ENCODE peak calls at places on chromosomes 13 and 19, in ten cellular contexts. G is heart left ventricle, Z is mucosa of descending colon, P is dorsolateral prefrontal cortex, U is thoracic aorta, K is retinal pigment epithelial cell, H is psoas muscle, R is astrocyte, M is SK-N-SH, S is BJ. A is an unnamed sample.

GRCh38 chr19:45424191-45425058 is 708 bp upstream of the ERCC1 start:
- DNase-seq in G (peak), Z (peak), P (no peak), U (peak), K (no peak), H (peak), R (peak), M (peak), S (peak), A (peak)

GRCh38 chr19:18014197-18014596 is 6.2 kb downstream of the ARRDC2 start:
- DNase-seq in G (no peak), Z (no peak), P (no peak), U (no peak), K (no peak), H (no peak), R (no peak), M (no peak), S (no peak), A (no peak)

GRCh38 chr13:71218960-71219359 is 648.0 kb downstream of the DACH1 start:
- DNase-seq in G (no peak), Z (no peak), P (no peak), U (no peak), K (no peak), H (no peak), R (no peak), M (peak), S (no peak), A (no peak)

GRCh38 chr13:86882107-86882506 is 789.1 kb upstream of the SLITRK5 start:
- DNase-seq in G (no peak), Z (no peak), P (no peak), U (no peak), K (no peak), H (no peak), R (no peak), M (no peak), S (no peak), A (no peak)

GRCh38 chr19:6678690-6679109 is 8.7 kb upstream of the TNFSF14 start:
- DNase-seq in G (no peak), Z (no peak), P (no peak), U (no peak), K (no peak), H (no peak), R (peak), M (no peak), S (no peak), A (no peak)

GRCh38 chr19:16327131-16327450 is 2.5 kb downstream of the KLF2 start:
- DNase-seq in G (no peak), Z (no peak), P (no peak), U (no peak), K (no peak), H (no peak), R (no peak), M (no peak), S (no peak), A (no peak)

GRCh38 chr19:7386769-7387168 is 38.0 kb downstream of the ARHGEF18 start:
- DNase-seq in G (no peak), Z (no peak), P (no peak), U (no peak), K (no peak), H (no peak), R (no peak), M (no peak), S (no peak), A (no peak)

GRCh38 chr19:14085309-14085995 is at the start of gene C19orf67:
- DNase-seq in G (no peak), Z (no peak), P (no peak), U (no peak), K (no peak), H (no peak), R (no peak), M (no peak), S (no peak), A (no peak)

GRCh38 chr13:35716186-35716585 is 239.7 kb upstream of the MAB21L1 start:
- DNase-seq in G (no peak), Z (no peak), P (no peak), U (no peak), K (no peak), H (no peak), R (peak), M (no peak), S (no peak), A (no peak)

GRCh38 chr19:4018775-4019504 is 11.4 kb downstream of the PIAS4 start:
- DNase-seq in G (no peak), Z (no peak), P (no peak), U (no peak), K (no peak), H (no peak), R (no peak), M (no peak), S (no peak), A (no peak)

GRCh38 chr19:57389730-57390598 is at the start of gene ZNF548:
- DNase-seq in G (peak), Z (peak), P (peak), U (peak), K (peak), H (peak), R (peak), M (peak), S (peak), A (peak)
- TF ChIP-seq CTCF in G (peak), Z (no peak), P (peak), U (peak), K (peak), H (peak), R (peak), M (peak), S (peak), A (peak)

DNA sequence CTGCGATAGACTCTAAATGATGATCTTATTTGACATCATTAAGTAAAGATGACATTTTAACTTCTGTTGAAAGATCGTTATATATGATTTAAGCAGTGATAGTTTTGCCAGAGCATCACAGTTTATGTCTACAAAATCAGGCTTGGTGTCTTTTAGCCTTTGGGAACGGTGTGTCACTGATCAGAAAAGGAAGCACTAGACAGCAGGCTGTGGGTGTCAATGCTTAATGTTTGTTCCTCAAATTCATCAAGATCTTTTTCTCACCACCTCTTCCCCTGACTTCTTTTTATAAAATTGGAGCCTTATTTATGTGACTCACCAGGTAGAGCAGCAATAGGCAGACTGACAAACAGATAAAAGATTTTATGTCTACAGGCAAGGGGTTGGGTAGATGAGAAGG is 1558.5 kb downstream of the EFNB2 start:
- DNase-seq in G (no peak), Z (no peak), P (no peak), U (no peak), K (no peak), H (no peak), R (no peak), M (no peak), S (no peak), A (no peak)
- H3K4me3 ChIP-seq in G (no peak), Z (no peak), P (no peak), U (no peak), K (no peak), H (no peak), R (no peak), M (no peak), S (no peak), A (no peak)

GRCh38 chr19:8986296-8986695 is 23.9 kb downstream of the MUC16 start:
- DNase-seq in G (no peak), Z (no peak), P (no peak), U (no peak), K (no peak), H (no peak), R (no peak), M (no peak), S (no peak), A (no peak)

GRCh38 chr19:8988204-8988603 is 22.0 kb downstream of the MUC16 start:
- DNase-seq in G (no peak), Z (no peak), P (no peak), U (no peak), K (no peak), H (no peak), R (no peak), M (no peak), S (no peak), A (no peak)
- TF ChIP-seq CTCF in G (no peak), Z (no peak), P (no peak), U (no peak), K (no peak), H (no peak), R (no peak), M (peak), S (no peak), A (no peak)

GRCh38 chr19:39499082-39499642 is 415 bp downstream of the DLL3 start:
- DNase-seq in G (no peak), Z (no peak), P (no peak), U (no peak), K (no peak), H (no peak), R (no peak), M (peak), S (no peak), A (no peak)
- H3K4me3 ChIP-seq in G (no peak), Z (no peak), P (peak), U (no peak), K (no peak), H (peak), R (no peak), M (no peak), S (no peak), A (no peak)

GRCh38 chr19:19033426-19034203 is at the start of the genes ARMC6 and SUGP2:
- DNase-seq in G (peak), Z (peak), P (peak), U (peak), K (no peak), H (peak), R (peak), M (peak), S (peak), A (peak)
- TF ChIP-seq CTCF in G (no peak), Z (no peak), P (no peak), U (no peak), K (no peak), H (peak), R (no peak), M (no peak), S (no peak), A (no peak)

GRCh38 chr13:101989798-101990350 is 412.0 kb downstream of the FGF14 start:
- DNase-seq in G (no peak), Z (no peak), P (no peak), U (no peak), K (peak), H (no peak), R (no peak), M (no peak), S (no peak), A (no peak)
- H3K4me3 ChIP-seq in G (no peak), Z (no peak), P (no peak), U (no peak), K (no peak), H (no peak), R (no peak), M (no peak), S (no peak), A (no peak)

GRCh38 chr13:111599791-111600190 is 279.3 kb downstream of the TEX29 start:
- DNase-seq in G (no peak), Z (no peak), P (no peak), U (no peak), K (no peak), H (no peak), R (no peak), M (no peak), S (no peak), A (no peak)

GRCh38 chr13:111598751-111599150 is 278.3 kb downstream of the TEX29 start:
- DNase-seq in G (no peak), Z (no peak), P (no peak), U (no peak), K (no peak), H (no peak), R (no peak), M (no peak), S (no peak), A (no peak)

GRCh38 chr13:111609631-111610030 is 289.2 kb downstream of the TEX29 start:
- DNase-seq in G (no peak), Z (no peak), P (peak), U (no peak), K (no peak), H (no peak), R (no peak), M (no peak), S (no peak), A (no peak)

GRCh38 chr13:111602874-111603273 is 282.4 kb downstream of the TEX29 start:
- DNase-seq in G (no peak), Z (no peak), P (no peak), U (no peak), K (no peak), H (no peak), R (no peak), M (no peak), S (no peak), A (no peak)

DNA sequence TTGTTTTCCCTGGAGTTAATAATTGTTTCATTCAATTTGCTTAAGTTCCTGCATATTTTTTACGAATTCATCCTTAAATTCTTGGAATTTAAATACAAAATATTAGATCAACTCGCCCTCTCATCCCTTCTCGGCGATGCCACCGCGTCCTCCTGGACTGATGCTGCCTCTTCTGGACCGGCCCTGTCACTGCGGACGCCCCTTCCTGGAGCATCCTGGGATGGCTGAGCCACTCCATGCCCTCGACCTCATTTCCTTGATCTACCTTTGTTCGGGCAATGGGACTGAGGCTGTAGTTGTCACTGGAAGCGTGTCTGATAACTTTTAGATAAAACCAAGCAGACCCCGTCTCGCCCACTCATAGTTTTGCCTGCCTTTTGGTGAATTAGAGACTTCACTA is 283.6 kb downstream of the TEX29 start:
- DNase-seq in G (no peak), Z (no peak), P (no peak), U (no peak), K (no peak), H (no peak), R (no peak), M (no peak), S (no peak), A (no peak)
- TF ChIP-seq CTCF in G (no peak), Z (no peak), P (no peak), U (no peak), K (no peak), H (no peak), R (no peak), M (no peak), S (no peak), A (no peak)

GRCh38 chr19:343941-344624 is 513 bp downstream of the MIER2 start:
- DNase-seq in G (no peak), Z (no peak), P (no peak), U (no peak), K (no peak), H (peak), R (no peak), M (peak), S (no peak), A (no peak)

GRCh38 chr19:343451-343931 is 1.1 kb downstream of the MIER2 start:
- DNase-seq in G (no peak), Z (no peak), P (no peak), U (no peak), K (no peak), H (no peak), R (no peak), M (peak), S (no peak), A (no peak)

GRCh38 chr19:342128-342455 is 2.5 kb downstream of the MIER2 start:
- DNase-seq in G (no peak), Z (no peak), P (no peak), U (no peak), K (no peak), H (no peak), R (no peak), M (no peak), S (no peak), A (no peak)

GRCh38 chr19:341386-342127 is 3.0 kb downstream of the MIER2 start:
- DNase-seq in G (no peak), Z (no peak), P (no peak), U (no peak), K (no peak), H (no peak), R (no peak), M (no peak), S (no peak), A (no peak)

GRCh38 chr19:342801-343421 is 1.7 kb downstream of the MIER2 start:
- DNase-seq in G (peak), Z (no peak), P (no peak), U (no peak), K (no peak), H (peak), R (peak), M (no peak), S (peak), A (peak)
- H3K4me3 ChIP-seq in G (peak), Z (no peak), P (peak), U (peak), K (peak), H (peak), R (peak), M (peak), S (peak), A (peak)